ENCODE peak calls at places on chromosome 21, in nine cellular contexts. O is testis, Y is AG09309, C is vagina, Q is transverse colon, T is heart right ventricle, M is adrenal gland, P is OCI-LY7, S is fibroblast of lung. I is an unnamed sample.

GRCh38 chr21:17386498-17386897 is 126.3 kb upstream of the CXADR start:
- DNase-seq in O (no peak), Y (no peak), C (no peak), Q (no peak), T (no peak), M (no peak), P (peak; percentile 35), S (no peak), I (no peak)

GRCh38 chr21:31117046-31117916 is 79.0 kb upstream of the KRTAP19-8 start:
- DNase-seq in O (no peak), Y (peak; percentile 28), C (no peak), Q (no peak), T (no peak), M (no peak), P (no peak), S (peak; percentile 92), I (no peak)

GRCh38 chr21:35963920-35964451 is 96.3 kb downstream of the SETD4 start:
- DNase-seq in O (peak; percentile 21), Y (no peak), C (no peak), Q (no peak), T (no peak), M (no peak), P (no peak), S (no peak), I (no peak)

GRCh38 chr21:44299085-44299457 is 782 bp upstream of the PFKL start:
- DNase-seq in O (no peak), Y (no peak), C (no peak), Q (no peak), T (no peak), M (no peak), P (peak; percentile 57), S (peak; percentile 20), I (no peak)

GRCh38 chr21:18443686-18444085 is 40.1 kb upstream of the TMPRSS15 start:
- DNase-seq in O (no peak), Y (no peak), C (no peak), Q (no peak), T (no peak), M (no peak), P (peak; percentile 93), S (no peak), I (no peak)

GRCh38 chr21:35256468-35256988 is 207.4 kb upstream of the RUNX1 start:
- DNase-seq in O (peak; percentile 85), Y (peak; percentile 95), C (peak; percentile 90), Q (peak; percentile 78), T (peak; percentile 75), M (peak; percentile 95), P (no peak), S (peak; percentile 99), I (no peak)

GRCh38 chr21:31133243-31133830 is 95.1 kb upstream of the KRTAP19-8 start:
- DNase-seq in O (no peak), Y (no peak), C (no peak), Q (no peak), T (no peak), M (no peak), P (no peak), S (no peak), I (no peak)

GRCh38 chr21:44482581-44483287 is 27.4 kb downstream of the LRRC3 start:
- DNase-seq in O (no peak), Y (no peak), C (no peak), Q (no peak), T (no peak), M (no peak), P (no peak), S (no peak), I (no peak)

GRCh38 chr21:17793675-17794123 is 25.5 kb downstream of the C21orf91 start:
- DNase-seq in O (no peak), Y (no peak), C (no peak), Q (no peak), T (no peak), M (no peak), P (peak; percentile 16), S (peak; percentile 66), I (no peak)

GRCh38 chr21:41707231-41707988 is 59.4 kb downstream of the RIPK4 start:
- DNase-seq in O (no peak), Y (no peak), C (no peak), Q (no peak), T (no peak), M (no peak), P (no peak), S (peak; percentile 34), I (no peak)

GRCh38 chr21:27320868-27321267 is 354.0 kb upstream of the ADAMTS5 start:
- DNase-seq in O (no peak), Y (no peak), C (no peak), Q (no peak), T (no peak), M (no peak), P (no peak), S (no peak), I (no peak)

GRCh38 chr21:44866780-44867179 is 6.7 kb downstream of the PTTG1IP start:
- DNase-seq in O (no peak), Y (no peak), C (no peak), Q (no peak), T (peak; percentile 10), M (no peak), P (no peak), S (peak; percentile 93), I (no peak)

GRCh38 chr21:42799948-42800347 is 79.4 kb downstream of the WDR4 start:
- DNase-seq in O (no peak), Y (no peak), C (no peak), Q (no peak), T (no peak), M (no peak), P (peak; percentile 48), S (no peak), I (no peak)

GRCh38 chr21:31182231-31183129 is 144.2 kb upstream of the KRTAP19-8 start:
- DNase-seq in O (no peak), Y (no peak), C (no peak), Q (no peak), T (no peak), M (no peak), P (no peak), S (no peak), I (no peak)

GRCh38 chr21:43295016-43295958 is 126.5 kb downstream of the CRYAA start:
- DNase-seq in O (no peak), Y (no peak), C (no peak), Q (no peak), T (no peak), M (no peak), P (peak; percentile 44), S (no peak), I (no peak)

GRCh38 chr21:17512245-17513213 is at the start of gene CXADR:
- DNase-seq in O (peak; percentile 90), Y (no peak), C (no peak), Q (peak; percentile 92), T (peak; percentile 76), M (peak; percentile 63), P (peak; percentile 93), S (peak; percentile 43), I (peak; percentile 15)

GRCh38 chr21:44891631-44892031 is 18.1 kb upstream of the PTTG1IP start:
- DNase-seq in O (no peak), Y (no peak), C (no peak), Q (no peak), T (peak; percentile 14), M (no peak), P (no peak), S (no peak), I (no peak)

GRCh38 chr21:39348040-39348354 is 891 bp downstream of the HMGN1 start:
- DNase-seq in O (no peak), Y (no peak), C (no peak), Q (no peak), T (no peak), M (no peak), P (no peak), S (no peak), I (no peak)

GRCh38 chr21:39345440-39345839 is 3.4 kb downstream of the HMGN1 start:
- DNase-seq in O (no peak), Y (no peak), C (no peak), Q (no peak), T (no peak), M (no peak), P (no peak), S (no peak), I (no peak)

GRCh38 chr21:39348355-39349210 is at the start of gene HMGN1:
- DNase-seq in O (peak; percentile 90), Y (no peak), C (peak; percentile 88), Q (peak; percentile 88), T (peak; percentile 83), M (peak; percentile 84), P (peak; percentile 86), S (peak; percentile 84), I (peak; percentile 84)

GRCh38 chr21:39347537-39347936 is 1.4 kb downstream of the HMGN1 start:
- DNase-seq in O (no peak), Y (no peak), C (no peak), Q (no peak), T (no peak), M (no peak), P (no peak), S (no peak), I (no peak)

GRCh38 chr21:39346671-39347327 is 2.1 kb downstream of the HMGN1 start:
- DNase-seq in O (no peak), Y (no peak), C (no peak), Q (no peak), T (no peak), M (no peak), P (no peak), S (no peak), I (no peak)
- TF ChIP-seq CTCF in O (no peak), Y (no peak), C (no peak), Q (no peak), T (no peak), M (no peak), P (no peak), S (no peak), I (no peak)

DNA sequence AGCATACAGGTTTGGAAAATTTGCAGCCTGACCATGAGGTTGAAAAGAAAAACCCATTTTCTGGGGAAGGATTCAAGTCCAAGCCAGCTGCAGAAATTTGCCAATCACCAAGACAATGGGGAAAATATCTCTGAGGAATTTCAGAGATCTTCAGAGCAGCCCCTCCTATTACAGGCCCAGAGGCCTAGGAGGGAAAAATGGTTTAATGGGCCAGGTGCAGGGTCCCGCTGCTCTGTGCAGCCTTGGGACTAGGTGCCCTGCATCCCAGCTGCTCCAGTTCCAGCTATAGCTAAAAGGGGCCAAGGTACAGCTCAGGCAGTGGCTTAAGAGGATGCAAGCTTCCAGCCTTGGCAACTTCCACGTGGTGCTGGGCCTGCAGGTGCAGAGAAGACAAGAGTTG is 113.5 kb downstream of the GABPA start:
- DNase-seq in O (no peak), Y (no peak), C (no peak), Q (no peak), T (no peak), M (no peak), P (no peak), S (no peak), I (no peak)
- TF ChIP-seq CTCF in O (no peak), Y (no peak), C (no peak), Q (no peak), T (no peak), M (no peak), P (no peak), S (no peak), I (no peak)

GRCh38 chr21:37915941-37916794 is at the start of gene KCNJ6:
- DNase-seq in O (peak; percentile 60), Y (no peak), C (no peak), Q (no peak), T (no peak), M (peak; percentile 23), P (no peak), S (peak; percentile 41), I (no peak)
- TF ChIP-seq CTCF in O (peak; percentile 10), Y (peak; percentile 83), C (no peak), Q (peak; percentile 39), T (peak; percentile 45), M (peak; percentile 10), P (no peak), S (peak; percentile 73), I (no peak)

GRCh38 chr21:28657576-28657975 is 335.1 kb downstream of the LTN1 start:
- DNase-seq in O (no peak), Y (no peak), C (no peak), Q (no peak), T (no peak), M (no peak), P (no peak), S (no peak), I (no peak)

GRCh38 chr21:28663111-28663693 is 329.5 kb downstream of the LTN1 start:
- DNase-seq in O (no peak), Y (no peak), C (no peak), Q (no peak), T (no peak), M (no peak), P (no peak), S (no peak), I (no peak)
- TF ChIP-seq CTCF in O (no peak), Y (no peak), C (no peak), Q (no peak), T (no peak), M (no peak), P (no peak), S (no peak), I (no peak)

I was measured in natural killer cell.